ENCODE peak calls at places on chromosomes 13 and 19, in eight cellular contexts. One of them, this sample, is unnamed.

GRCh38 chr19:19591133-19591825 is 27.2 kb downstream of the PBX4 start:
- DNase-seq in hepatocyte: peak; percentile 75
- DNase-seq in kidney tubule cell: peak; percentile 91
- DNase-seq in aorta: peak; percentile 49
- DNase-seq in non-pigmented ciliary epithelial cell: peak; percentile 95
- DNase-seq in activated T-helper 1 cell treated with anti-CD3 and anti-CD28 coated beads, Interleukin-2, amount 50 U/mL, for 16 hours: peak; percentile 61
- DNase-seq in NB4: peak; percentile 91
- DNase-seq in SK-N-DZ: no peak
- DNase-seq in this sample: peak; percentile 99

GRCh38 chr13:79913141-79913827 is 427.6 kb downstream of the SPRY2 start:
- DNase-seq in hepatocyte: no peak
- DNase-seq in kidney tubule cell: peak; percentile 12
- DNase-seq in aorta: no peak
- DNase-seq in non-pigmented ciliary epithelial cell: no peak
- DNase-seq in activated T-helper 1 cell treated with anti-CD3 and anti-CD28 coated beads, Interleukin-2, amount 50 U/mL, for 16 hours: no peak
- DNase-seq in NB4: no peak
- DNase-seq in SK-N-DZ: no peak
- DNase-seq in this sample: no peak

GRCh38 chr13:87677334-87678234 is 6.4 kb downstream of the SLITRK5 start:
- DNase-seq in hepatocyte: peak; percentile 31
- DNase-seq in kidney tubule cell: peak; percentile 11
- DNase-seq in aorta: peak; percentile 41
- DNase-seq in non-pigmented ciliary epithelial cell: no peak
- DNase-seq in activated T-helper 1 cell treated with anti-CD3 and anti-CD28 coated beads, Interleukin-2, amount 50 U/mL, for 16 hours: no peak
- DNase-seq in NB4: no peak
- DNase-seq in SK-N-DZ: no peak
- DNase-seq in this sample: no peak

GRCh38 chr19:18373892-18374629 is 11.9 kb upstream of the GDF15 start:
- DNase-seq in hepatocyte: peak; percentile 92
- DNase-seq in kidney tubule cell: peak; percentile 99
- DNase-seq in aorta: peak; percentile 99
- DNase-seq in non-pigmented ciliary epithelial cell: peak; percentile 96
- DNase-seq in activated T-helper 1 cell treated with anti-CD3 and anti-CD28 coated beads, Interleukin-2, amount 50 U/mL, for 16 hours: no peak
- DNase-seq in NB4: peak; percentile 97
- DNase-seq in SK-N-DZ: peak; percentile 36
- DNase-seq in this sample: peak; percentile 74

GRCh38 chr19:43820098-43820860 is 6.8 kb upstream of the ZNF283 start:
- DNase-seq in hepatocyte: no peak
- DNase-seq in kidney tubule cell: peak; percentile 22
- DNase-seq in aorta: peak; percentile 69
- DNase-seq in non-pigmented ciliary epithelial cell: peak; percentile 5
- DNase-seq in activated T-helper 1 cell treated with anti-CD3 and anti-CD28 coated beads, Interleukin-2, amount 50 U/mL, for 16 hours: no peak
- DNase-seq in NB4: no peak
- DNase-seq in SK-N-DZ: no peak
- DNase-seq in this sample: no peak

GRCh38 chr19:31378404-31378803 is 29.2 kb upstream of the TSHZ3 start:
- DNase-seq in hepatocyte: peak; percentile 32
- DNase-seq in kidney tubule cell: no peak
- DNase-seq in aorta: no peak
- DNase-seq in non-pigmented ciliary epithelial cell: peak; percentile 81
- DNase-seq in activated T-helper 1 cell treated with anti-CD3 and anti-CD28 coated beads, Interleukin-2, amount 50 U/mL, for 16 hours: no peak
- DNase-seq in NB4: no peak
- DNase-seq in SK-N-DZ: peak; percentile 15
- DNase-seq in this sample: peak; percentile 84

GRCh38 chr19:5090780-5091575 is 122.1 kb downstream of the KDM4B start:
- DNase-seq in hepatocyte: peak; percentile 87
- DNase-seq in kidney tubule cell: peak; percentile 3
- DNase-seq in aorta: peak; percentile 64
- DNase-seq in non-pigmented ciliary epithelial cell: no peak
- DNase-seq in activated T-helper 1 cell treated with anti-CD3 and anti-CD28 coated beads, Interleukin-2, amount 50 U/mL, for 16 hours: no peak
- DNase-seq in NB4: peak; percentile 15
- DNase-seq in SK-N-DZ: peak; percentile 65
- DNase-seq in this sample: no peak

GRCh38 chr13:48633695-48634094 is 20.0 kb upstream of the CYSLTR2 start:
- DNase-seq in hepatocyte: no peak
- DNase-seq in kidney tubule cell: no peak
- DNase-seq in aorta: no peak
- DNase-seq in non-pigmented ciliary epithelial cell: no peak
- DNase-seq in activated T-helper 1 cell treated with anti-CD3 and anti-CD28 coated beads, Interleukin-2, amount 50 U/mL, for 16 hours: no peak
- DNase-seq in NB4: no peak
- DNase-seq in SK-N-DZ: no peak
- DNase-seq in this sample: no peak

GRCh38 chr19:7600721-7601120 is 5.1 kb downstream of the CAMSAP3 start:
- DNase-seq in hepatocyte: no peak
- DNase-seq in kidney tubule cell: no peak
- DNase-seq in aorta: no peak
- DNase-seq in non-pigmented ciliary epithelial cell: no peak
- DNase-seq in activated T-helper 1 cell treated with anti-CD3 and anti-CD28 coated beads, Interleukin-2, amount 50 U/mL, for 16 hours: no peak
- DNase-seq in NB4: no peak
- DNase-seq in SK-N-DZ: no peak
- DNase-seq in this sample: no peak

GRCh38 chr19:33456845-33457220 is 64.8 kb downstream of the PEPD start:
- DNase-seq in hepatocyte: no peak
- DNase-seq in kidney tubule cell: no peak
- DNase-seq in aorta: no peak
- DNase-seq in non-pigmented ciliary epithelial cell: no peak
- DNase-seq in activated T-helper 1 cell treated with anti-CD3 and anti-CD28 coated beads, Interleukin-2, amount 50 U/mL, for 16 hours: no peak
- DNase-seq in NB4: no peak
- DNase-seq in SK-N-DZ: no peak
- DNase-seq in this sample: no peak

GRCh38 chr13:35814573-35814972 is 316.6 kb downstream of the DCLK1 start:
- DNase-seq in hepatocyte: no peak
- DNase-seq in kidney tubule cell: no peak
- DNase-seq in aorta: no peak
- DNase-seq in non-pigmented ciliary epithelial cell: no peak
- DNase-seq in activated T-helper 1 cell treated with anti-CD3 and anti-CD28 coated beads, Interleukin-2, amount 50 U/mL, for 16 hours: no peak
- DNase-seq in NB4: no peak
- DNase-seq in SK-N-DZ: no peak
- DNase-seq in this sample: no peak

GRCh38 chr19:5210556-5210955 is 130.1 kb downstream of the PTPRS start:
- DNase-seq in hepatocyte: no peak
- DNase-seq in kidney tubule cell: no peak
- DNase-seq in aorta: no peak
- DNase-seq in non-pigmented ciliary epithelial cell: no peak
- DNase-seq in activated T-helper 1 cell treated with anti-CD3 and anti-CD28 coated beads, Interleukin-2, amount 50 U/mL, for 16 hours: no peak
- DNase-seq in NB4: no peak
- DNase-seq in SK-N-DZ: no peak
- DNase-seq in this sample: no peak

GRCh38 chr13:37914781-37915391 is 45.3 kb upstream of the TRPC4 start:
- DNase-seq in hepatocyte: no peak
- DNase-seq in kidney tubule cell: peak; percentile 30
- DNase-seq in aorta: no peak
- DNase-seq in non-pigmented ciliary epithelial cell: peak; percentile 9
- DNase-seq in activated T-helper 1 cell treated with anti-CD3 and anti-CD28 coated beads, Interleukin-2, amount 50 U/mL, for 16 hours: no peak
- DNase-seq in NB4: no peak
- DNase-seq in SK-N-DZ: no peak
- DNase-seq in this sample: peak; percentile 94

GRCh38 chr19:18292460-18292809 is 11.0 kb upstream of the JUND start:
- DNase-seq in hepatocyte: no peak
- DNase-seq in kidney tubule cell: no peak
- DNase-seq in aorta: no peak
- DNase-seq in non-pigmented ciliary epithelial cell: no peak
- DNase-seq in activated T-helper 1 cell treated with anti-CD3 and anti-CD28 coated beads, Interleukin-2, amount 50 U/mL, for 16 hours: no peak
- DNase-seq in NB4: no peak
- DNase-seq in SK-N-DZ: peak; percentile 53
- DNase-seq in this sample: peak; percentile 67

GRCh38 chr13:98775844-98776598 is 23.5 kb upstream of the SLC15A1 start:
- DNase-seq in hepatocyte: peak; percentile 88
- DNase-seq in kidney tubule cell: peak; percentile 92
- DNase-seq in aorta: no peak
- DNase-seq in non-pigmented ciliary epithelial cell: peak; percentile 60
- DNase-seq in activated T-helper 1 cell treated with anti-CD3 and anti-CD28 coated beads, Interleukin-2, amount 50 U/mL, for 16 hours: no peak
- DNase-seq in NB4: no peak
- DNase-seq in SK-N-DZ: no peak
- DNase-seq in this sample: peak; percentile 88

GRCh38 chr19:41324231-41324702 is 14.3 kb downstream of the CCDC97 start:
- DNase-seq in hepatocyte: no peak
- DNase-seq in kidney tubule cell: no peak
- DNase-seq in aorta: no peak
- DNase-seq in non-pigmented ciliary epithelial cell: no peak
- DNase-seq in activated T-helper 1 cell treated with anti-CD3 and anti-CD28 coated beads, Interleukin-2, amount 50 U/mL, for 16 hours: no peak
- DNase-seq in NB4: peak; percentile 25
- DNase-seq in SK-N-DZ: no peak
- DNase-seq in this sample: no peak

GRCh38 chr13:59458908-59459579 is 704.7 kb downstream of the DIAPH3 start:
- DNase-seq in hepatocyte: no peak
- DNase-seq in kidney tubule cell: peak; percentile 44
- DNase-seq in aorta: no peak
- DNase-seq in non-pigmented ciliary epithelial cell: no peak
- DNase-seq in activated T-helper 1 cell treated with anti-CD3 and anti-CD28 coated beads, Interleukin-2, amount 50 U/mL, for 16 hours: no peak
- DNase-seq in NB4: no peak
- DNase-seq in SK-N-DZ: peak; percentile 50
- DNase-seq in this sample: peak; percentile 50

GRCh38 chr13:21443171-21443570 is 15.9 kb downstream of the ZDHHC20 start:
- DNase-seq in hepatocyte: no peak
- DNase-seq in kidney tubule cell: no peak
- DNase-seq in aorta: no peak
- DNase-seq in non-pigmented ciliary epithelial cell: no peak
- DNase-seq in activated T-helper 1 cell treated with anti-CD3 and anti-CD28 coated beads, Interleukin-2, amount 50 U/mL, for 16 hours: no peak
- DNase-seq in NB4: peak; percentile 42
- DNase-seq in SK-N-DZ: no peak
- DNase-seq in this sample: no peak

GRCh38 chr19:31220540-31220939 is 128.7 kb downstream of the TSHZ3 start:
- DNase-seq in hepatocyte: no peak
- DNase-seq in kidney tubule cell: no peak
- DNase-seq in aorta: no peak
- DNase-seq in non-pigmented ciliary epithelial cell: no peak
- DNase-seq in activated T-helper 1 cell treated with anti-CD3 and anti-CD28 coated beads, Interleukin-2, amount 50 U/mL, for 16 hours: no peak
- DNase-seq in NB4: peak; percentile 19
- DNase-seq in SK-N-DZ: peak; percentile 4
- DNase-seq in this sample: peak; percentile 44

GRCh38 chr13:50529154-50529882 is 314.2 kb downstream of the DLEU7 start:
- DNase-seq in hepatocyte: peak; percentile 45
- DNase-seq in kidney tubule cell: peak; percentile 83
- DNase-seq in aorta: peak; percentile 92
- DNase-seq in non-pigmented ciliary epithelial cell: peak; percentile 83
- DNase-seq in activated T-helper 1 cell treated with anti-CD3 and anti-CD28 coated beads, Interleukin-2, amount 50 U/mL, for 16 hours: no peak
- DNase-seq in NB4: no peak
- DNase-seq in SK-N-DZ: no peak
- DNase-seq in this sample: peak; percentile 83

GRCh38 chr13:61146158-61146557 is 269.5 kb downstream of the PCDH20 start:
- DNase-seq in hepatocyte: no peak
- DNase-seq in kidney tubule cell: peak; percentile 1
- DNase-seq in aorta: no peak
- DNase-seq in non-pigmented ciliary epithelial cell: no peak
- DNase-seq in activated T-helper 1 cell treated with anti-CD3 and anti-CD28 coated beads, Interleukin-2, amount 50 U/mL, for 16 hours: no peak
- DNase-seq in NB4: no peak
- DNase-seq in SK-N-DZ: no peak
- DNase-seq in this sample: no peak

GRCh38 chr13:32881792-32882175 is 134.4 kb upstream of the KL start:
- DNase-seq in hepatocyte: no peak
- DNase-seq in kidney tubule cell: peak; percentile 38
- DNase-seq in aorta: no peak
- DNase-seq in non-pigmented ciliary epithelial cell: no peak
- DNase-seq in activated T-helper 1 cell treated with anti-CD3 and anti-CD28 coated beads, Interleukin-2, amount 50 U/mL, for 16 hours: no peak
- DNase-seq in NB4: no peak
- DNase-seq in SK-N-DZ: no peak
- DNase-seq in this sample: peak; percentile 87

GRCh38 chr13:69331245-69331644 is 776.4 kb upstream of the ATXN8OS start:
- DNase-seq in hepatocyte: no peak
- DNase-seq in kidney tubule cell: no peak
- DNase-seq in aorta: no peak
- DNase-seq in non-pigmented ciliary epithelial cell: no peak
- DNase-seq in activated T-helper 1 cell treated with anti-CD3 and anti-CD28 coated beads, Interleukin-2, amount 50 U/mL, for 16 hours: no peak
- DNase-seq in NB4: no peak
- DNase-seq in SK-N-DZ: peak; percentile 76
- DNase-seq in this sample: no peak

GRCh38 chr19:35144600-35145436 is 1.8 kb downstream of the FXYD7 start:
- DNase-seq in hepatocyte: peak; percentile 89
- DNase-seq in kidney tubule cell: peak; percentile 92
- DNase-seq in aorta: no peak
- DNase-seq in non-pigmented ciliary epithelial cell: no peak
- DNase-seq in activated T-helper 1 cell treated with anti-CD3 and anti-CD28 coated beads, Interleukin-2, amount 50 U/mL, for 16 hours: no peak
- DNase-seq in NB4: peak; percentile 29
- DNase-seq in SK-N-DZ: peak; percentile 16
- DNase-seq in this sample: peak; percentile 61

GRCh38 chr13:112067121-112067741 is at the start of gene SOX1:
- DNase-seq in hepatocyte: no peak
- DNase-seq in kidney tubule cell: no peak
- DNase-seq in aorta: no peak
- DNase-seq in non-pigmented ciliary epithelial cell: no peak
- DNase-seq in activated T-helper 1 cell treated with anti-CD3 and anti-CD28 coated beads, Interleukin-2, amount 50 U/mL, for 16 hours: no peak
- DNase-seq in NB4: no peak
- DNase-seq in SK-N-DZ: no peak
- DNase-seq in this sample: no peak

GRCh38 chr19:4957981-4958380 is 10.9 kb upstream of the KDM4B start:
- DNase-seq in hepatocyte: no peak
- DNase-seq in kidney tubule cell: peak; percentile 25
- DNase-seq in aorta: no peak
- DNase-seq in non-pigmented ciliary epithelial cell: no peak
- DNase-seq in activated T-helper 1 cell treated with anti-CD3 and anti-CD28 coated beads, Interleukin-2, amount 50 U/mL, for 16 hours: no peak
- DNase-seq in NB4: no peak
- DNase-seq in SK-N-DZ: no peak
- DNase-seq in this sample: no peak

GRCh38 chr13:28423010-28423409 is 71.9 kb downstream of the FLT1 start:
- DNase-seq in hepatocyte: no peak
- DNase-seq in kidney tubule cell: no peak
- DNase-seq in aorta: peak; percentile 78
- DNase-seq in non-pigmented ciliary epithelial cell: no peak
- DNase-seq in activated T-helper 1 cell treated with anti-CD3 and anti-CD28 coated beads, Interleukin-2, amount 50 U/mL, for 16 hours: no peak
- DNase-seq in NB4: peak; percentile 96
- DNase-seq in SK-N-DZ: no peak
- DNase-seq in this sample: no peak

GRCh38 chr13:105037064-105037463 is 1498.4 kb downstream of the EFNB2 start:
- DNase-seq in hepatocyte: no peak
- DNase-seq in kidney tubule cell: peak; percentile 70
- DNase-seq in aorta: no peak
- DNase-seq in non-pigmented ciliary epithelial cell: peak; percentile 22
- DNase-seq in activated T-helper 1 cell treated with anti-CD3 and anti-CD28 coated beads, Interleukin-2, amount 50 U/mL, for 16 hours: no peak
- DNase-seq in NB4: no peak
- DNase-seq in SK-N-DZ: no peak
- DNase-seq in this sample: peak; percentile 32

GRCh38 chr19:46976845-46977320 is 42.8 kb upstream of the NPAS1 start:
- DNase-seq in hepatocyte: peak; percentile 62
- DNase-seq in kidney tubule cell: peak; percentile 91
- DNase-seq in aorta: peak; percentile 84
- DNase-seq in non-pigmented ciliary epithelial cell: no peak
- DNase-seq in activated T-helper 1 cell treated with anti-CD3 and anti-CD28 coated beads, Interleukin-2, amount 50 U/mL, for 16 hours: no peak
- DNase-seq in NB4: peak; percentile 65
- DNase-seq in SK-N-DZ: no peak
- DNase-seq in this sample: no peak

GRCh38 chr19:38335949-38336637 is 463 bp downstream of the CATSPERG start:
- DNase-seq in hepatocyte: peak; percentile 97
- DNase-seq in kidney tubule cell: peak; percentile 97
- DNase-seq in aorta: peak; percentile 99
- DNase-seq in non-pigmented ciliary epithelial cell: peak; percentile 81
- DNase-seq in activated T-helper 1 cell treated with anti-CD3 and anti-CD28 coated beads, Interleukin-2, amount 50 U/mL, for 16 hours: peak; percentile 88
- DNase-seq in NB4: peak; percentile 94
- DNase-seq in SK-N-DZ: peak; percentile 94
- DNase-seq in this sample: peak; percentile 86

GRCh38 chr19:2740314-2740656 is 468 bp upstream of the SLC39A3 start:
- DNase-seq in hepatocyte: no peak
- DNase-seq in kidney tubule cell: no peak
- DNase-seq in aorta: no peak
- DNase-seq in non-pigmented ciliary epithelial cell: no peak
- DNase-seq in activated T-helper 1 cell treated with anti-CD3 and anti-CD28 coated beads, Interleukin-2, amount 50 U/mL, for 16 hours: no peak
- DNase-seq in NB4: no peak
- DNase-seq in SK-N-DZ: no peak
- DNase-seq in this sample: no peak

GRCh38 chr19:32287811-32288227 is 57.6 kb upstream of the ZNF507 start:
- DNase-seq in hepatocyte: peak; percentile 81
- DNase-seq in kidney tubule cell: peak; percentile 43
- DNase-seq in aorta: peak; percentile 77
- DNase-seq in non-pigmented ciliary epithelial cell: peak; percentile 3
- DNase-seq in activated T-helper 1 cell treated with anti-CD3 and anti-CD28 coated beads, Interleukin-2, amount 50 U/mL, for 16 hours: no peak
- DNase-seq in NB4: peak; percentile 72
- DNase-seq in SK-N-DZ: peak; percentile 16
- DNase-seq in this sample: peak; percentile 29

GRCh38 chr19:33389574-33390119 is 16.1 kb downstream of the CEBPG start:
- DNase-seq in hepatocyte: no peak
- DNase-seq in kidney tubule cell: no peak
- DNase-seq in aorta: peak; percentile 44
- DNase-seq in non-pigmented ciliary epithelial cell: no peak
- DNase-seq in activated T-helper 1 cell treated with anti-CD3 and anti-CD28 coated beads, Interleukin-2, amount 50 U/mL, for 16 hours: no peak
- DNase-seq in NB4: no peak
- DNase-seq in SK-N-DZ: no peak
- DNase-seq in this sample: no peak

This sample was measured in bronchial epithelial cell.